ENCODE peak calls at places on chromosomes 3 and 15, in nine cellular contexts. One of them, this sample, is unnamed.

GRCh38 chr3:25906132-25906906 is 116.4 kb downstream of the OXSM start:
- DNase-seq in MCF 10A: no peak
- DNase-seq in fibroblast of lung: no peak
- DNase-seq in spleen: no peak
- DNase-seq in retinal pigment epithelial cell: no peak
- DNase-seq in neural crest cell: no peak
- DNase-seq in fibroblast of mammary gland: no peak
- DNase-seq in left lung: no peak
- DNase-seq in A549: no peak
- DNase-seq in this sample: no peak

GRCh38 chr3:69767571-69767970 is 28.3 kb downstream of the MITF start:
- DNase-seq in retinal pigment epithelial cell: no peak
- DNase-seq in fibroblast of lung: no peak
- DNase-seq in A549: no peak
- DNase-seq in MCF 10A: no peak
- DNase-seq in spleen: no peak
- DNase-seq in fibroblast of mammary gland: no peak
- DNase-seq in neural crest cell: no peak
- DNase-seq in left lung: no peak
- DNase-seq in this sample: no peak

GRCh38 chr3:54121404-54122045 is 827 bp upstream of the CACNA2D3 start:
- DNase-seq in MCF 10A: no peak
- DNase-seq in spleen: no peak
- DNase-seq in A549: no peak
- DNase-seq in fibroblast of mammary gland: no peak
- DNase-seq in retinal pigment epithelial cell: no peak
- DNase-seq in neural crest cell: peak
- DNase-seq in left lung: peak
- DNase-seq in fibroblast of lung: no peak
- DNase-seq in this sample: no peak

GRCh38 chr3:64063982-64064438 is 40.7 kb upstream of the PSMD6 start:
- DNase-seq in fibroblast of lung: no peak
- DNase-seq in MCF 10A: no peak
- DNase-seq in A549: no peak
- DNase-seq in retinal pigment epithelial cell: no peak
- DNase-seq in neural crest cell: no peak
- DNase-seq in left lung: no peak
- DNase-seq in fibroblast of mammary gland: no peak
- DNase-seq in spleen: no peak
- DNase-seq in this sample: no peak

GRCh38 chr3:34020761-34021635 is 222.6 kb downstream of the PDCD6IP start:
- DNase-seq in left lung: no peak
- DNase-seq in MCF 10A: no peak
- DNase-seq in fibroblast of mammary gland: no peak
- DNase-seq in spleen: no peak
- DNase-seq in fibroblast of lung: no peak
- DNase-seq in A549: no peak
- DNase-seq in retinal pigment epithelial cell: no peak
- DNase-seq in neural crest cell: no peak
- DNase-seq in this sample: no peak

GRCh38 chr3:68239542-68239941 is 585.1 kb upstream of the SUCLG2 start:
- DNase-seq in spleen: no peak
- DNase-seq in MCF 10A: no peak
- DNase-seq in A549: no peak
- DNase-seq in fibroblast of mammary gland: no peak
- DNase-seq in fibroblast of lung: no peak
- DNase-seq in neural crest cell: no peak
- DNase-seq in retinal pigment epithelial cell: no peak
- DNase-seq in left lung: no peak
- DNase-seq in this sample: no peak

GRCh38 chr3:16253601-16254000 is 11.1 kb downstream of the DPH3 start:
- DNase-seq in spleen: peak
- DNase-seq in fibroblast of lung: peak
- DNase-seq in fibroblast of mammary gland: peak
- DNase-seq in left lung: no peak
- DNase-seq in A549: no peak
- DNase-seq in MCF 10A: peak
- DNase-seq in neural crest cell: no peak
- DNase-seq in retinal pigment epithelial cell: no peak
- DNase-seq in this sample: peak

GRCh38 chr3:49723631-49724551 is at the start of gene GMPPB:
- DNase-seq in MCF 10A: peak
- DNase-seq in fibroblast of lung: peak
- DNase-seq in left lung: peak
- DNase-seq in neural crest cell: peak
- DNase-seq in retinal pigment epithelial cell: peak
- DNase-seq in spleen: peak
- DNase-seq in fibroblast of mammary gland: peak
- DNase-seq in A549: peak
- DNase-seq in this sample: peak

GRCh38 chr15:101093959-101094358 is 157.9 kb downstream of the CHSY1 start:
- DNase-seq in neural crest cell: no peak
- DNase-seq in left lung: no peak
- DNase-seq in spleen: no peak
- DNase-seq in fibroblast of mammary gland: no peak
- DNase-seq in retinal pigment epithelial cell: no peak
- DNase-seq in fibroblast of lung: no peak
- DNase-seq in MCF 10A: no peak
- DNase-seq in A549: no peak
- DNase-seq in this sample: no peak

GRCh38 chr15:33293619-33294309 is 17.0 kb upstream of the RYR3 start:
- DNase-seq in neural crest cell: no peak
- DNase-seq in left lung: no peak
- DNase-seq in MCF 10A: no peak
- DNase-seq in fibroblast of mammary gland: peak
- DNase-seq in spleen: no peak
- DNase-seq in fibroblast of lung: peak
- DNase-seq in A549: no peak
- DNase-seq in retinal pigment epithelial cell: no peak
- DNase-seq in this sample: no peak

GRCh38 chr15:73873889-73874511 is 636 bp downstream of the TBC1D21 start:
- DNase-seq in fibroblast of mammary gland: peak
- DNase-seq in retinal pigment epithelial cell: peak
- DNase-seq in neural crest cell: peak
- DNase-seq in left lung: no peak
- DNase-seq in A549: peak
- DNase-seq in fibroblast of lung: peak
- DNase-seq in MCF 10A: peak
- DNase-seq in spleen: no peak
- DNase-seq in this sample: no peak

GRCh38 chr3:48411606-48412374 is 18.1 kb downstream of the PLXNB1 start:
- DNase-seq in fibroblast of lung: no peak
- DNase-seq in retinal pigment epithelial cell: no peak
- DNase-seq in spleen: peak
- DNase-seq in neural crest cell: no peak
- DNase-seq in left lung: no peak
- DNase-seq in MCF 10A: no peak
- DNase-seq in fibroblast of mammary gland: no peak
- DNase-seq in A549: no peak
- DNase-seq in this sample: peak

GRCh38 chr3:136343446-136343845 is 93.3 kb downstream of the PCCB start:
- DNase-seq in fibroblast of lung: no peak
- DNase-seq in fibroblast of mammary gland: no peak
- DNase-seq in MCF 10A: no peak
- DNase-seq in neural crest cell: no peak
- DNase-seq in A549: no peak
- DNase-seq in retinal pigment epithelial cell: no peak
- DNase-seq in spleen: no peak
- DNase-seq in left lung: no peak
- DNase-seq in this sample: no peak

GRCh38 chr3:179071161-179071568 is 444 bp downstream of the ZMAT3 start:
- DNase-seq in fibroblast of mammary gland: peak
- DNase-seq in A549: peak
- DNase-seq in fibroblast of lung: peak
- DNase-seq in left lung: no peak
- DNase-seq in neural crest cell: no peak
- DNase-seq in retinal pigment epithelial cell: no peak
- DNase-seq in spleen: no peak
- DNase-seq in MCF 10A: peak
- DNase-seq in this sample: no peak

GRCh38 chr3:16124636-16125035 is 49.8 kb upstream of the GALNT15 start:
- DNase-seq in retinal pigment epithelial cell: no peak
- DNase-seq in A549: no peak
- DNase-seq in spleen: no peak
- DNase-seq in MCF 10A: peak
- DNase-seq in left lung: no peak
- DNase-seq in neural crest cell: no peak
- DNase-seq in fibroblast of mammary gland: peak
- DNase-seq in fibroblast of lung: peak
- DNase-seq in this sample: no peak

GRCh38 chr3:197343656-197344408 is 45.4 kb upstream of the DLG1 start:
- DNase-seq in fibroblast of mammary gland: no peak
- DNase-seq in retinal pigment epithelial cell: no peak
- DNase-seq in A549: no peak
- DNase-seq in MCF 10A: no peak
- DNase-seq in neural crest cell: no peak
- DNase-seq in spleen: peak
- DNase-seq in left lung: no peak
- DNase-seq in fibroblast of lung: no peak
- DNase-seq in this sample: no peak

GRCh38 chr3:15204005-15204404 is 2.0 kb upstream of the CAPN7 start:
- DNase-seq in spleen: no peak
- DNase-seq in MCF 10A: no peak
- DNase-seq in left lung: no peak
- DNase-seq in neural crest cell: no peak
- DNase-seq in fibroblast of mammary gland: peak
- DNase-seq in A549: no peak
- DNase-seq in fibroblast of lung: no peak
- DNase-seq in retinal pigment epithelial cell: no peak
- DNase-seq in this sample: no peak

GRCh38 chr3:184813357-184813756 is 1.4 kb downstream of the VPS8 start:
- DNase-seq in spleen: no peak
- DNase-seq in fibroblast of lung: no peak
- DNase-seq in fibroblast of mammary gland: no peak
- DNase-seq in retinal pigment epithelial cell: no peak
- DNase-seq in neural crest cell: no peak
- DNase-seq in A549: no peak
- DNase-seq in left lung: no peak
- DNase-seq in MCF 10A: no peak
- DNase-seq in this sample: no peak
- TF ChIP-seq CTCF in spleen: no peak
- TF ChIP-seq CTCF in fibroblast of lung: no peak
- TF ChIP-seq CTCF in fibroblast of mammary gland: no peak
- TF ChIP-seq CTCF in retinal pigment epithelial cell: no peak
- TF ChIP-seq CTCF in neural crest cell: no peak
- TF ChIP-seq CTCF in A549: no peak
- TF ChIP-seq CTCF in left lung: no peak
- TF ChIP-seq CTCF in MCF 10A: no peak
- TF ChIP-seq CTCF in this sample: no peak

DNA sequence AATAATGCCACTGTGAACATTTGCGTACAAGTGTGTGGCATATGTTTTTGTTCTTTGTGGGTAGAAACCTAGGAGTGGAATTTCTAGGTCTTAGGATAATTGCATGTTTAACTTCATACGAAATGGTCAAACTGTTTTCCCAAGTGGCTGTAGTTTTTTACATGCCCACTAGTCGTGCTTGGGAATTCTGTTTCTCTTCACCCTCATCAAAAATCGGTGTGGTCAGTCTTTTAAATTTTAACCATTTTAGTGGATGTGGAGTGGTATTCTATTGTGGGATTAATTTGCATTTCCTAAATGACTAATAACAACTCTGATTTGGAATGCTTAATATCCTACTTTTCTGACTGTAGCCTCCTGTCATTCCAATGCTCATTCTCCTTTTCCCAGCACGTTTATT is 27.6 kb downstream of the ZFAND6 start:
- DNase-seq in MCF 10A: no peak
- DNase-seq in fibroblast of lung: no peak
- DNase-seq in A549: no peak
- DNase-seq in neural crest cell: no peak
- DNase-seq in spleen: no peak
- DNase-seq in fibroblast of mammary gland: no peak
- DNase-seq in left lung: no peak
- DNase-seq in retinal pigment epithelial cell: no peak
- DNase-seq in this sample: no peak
- TF ChIP-seq CTCF in MCF 10A: no peak
- TF ChIP-seq CTCF in fibroblast of lung: peak
- TF ChIP-seq CTCF in A549: peak
- TF ChIP-seq CTCF in neural crest cell: peak
- TF ChIP-seq CTCF in spleen: no peak
- TF ChIP-seq CTCF in fibroblast of mammary gland: peak
- TF ChIP-seq CTCF in left lung: no peak
- TF ChIP-seq CTCF in retinal pigment epithelial cell: peak
- TF ChIP-seq CTCF in this sample: no peak

GRCh38 chr15:67385971-67386370 is 131.4 kb downstream of the IQCH start:
- DNase-seq in MCF 10A: peak
- DNase-seq in retinal pigment epithelial cell: no peak
- DNase-seq in A549: no peak
- DNase-seq in fibroblast of mammary gland: no peak
- DNase-seq in spleen: no peak
- DNase-seq in fibroblast of lung: peak
- DNase-seq in neural crest cell: no peak
- DNase-seq in left lung: no peak
- DNase-seq in this sample: no peak
- TF ChIP-seq CTCF in MCF 10A: peak
- TF ChIP-seq CTCF in retinal pigment epithelial cell: peak
- TF ChIP-seq CTCF in A549: peak
- TF ChIP-seq CTCF in fibroblast of mammary gland: peak
- TF ChIP-seq CTCF in spleen: no peak
- TF ChIP-seq CTCF in fibroblast of lung: no peak
- TF ChIP-seq CTCF in neural crest cell: peak
- TF ChIP-seq CTCF in left lung: no peak
- TF ChIP-seq CTCF in this sample: no peak

GRCh38 chr3:119883461-119884160 is 101.7 kb downstream of the NR1I2 start:
- DNase-seq in MCF 10A: no peak
- DNase-seq in retinal pigment epithelial cell: no peak
- DNase-seq in A549: no peak
- DNase-seq in fibroblast of mammary gland: no peak
- DNase-seq in left lung: no peak
- DNase-seq in spleen: no peak
- DNase-seq in neural crest cell: no peak
- DNase-seq in fibroblast of lung: no peak
- DNase-seq in this sample: no peak
- TF ChIP-seq CTCF in MCF 10A: no peak
- TF ChIP-seq CTCF in retinal pigment epithelial cell: no peak
- TF ChIP-seq CTCF in A549: peak
- TF ChIP-seq CTCF in fibroblast of mammary gland: no peak
- TF ChIP-seq CTCF in left lung: no peak
- TF ChIP-seq CTCF in spleen: no peak
- TF ChIP-seq CTCF in neural crest cell: peak
- TF ChIP-seq CTCF in fibroblast of lung: no peak
- TF ChIP-seq CTCF in this sample: no peak

GRCh38 chr15:80915462-80915861 is 74.2 kb downstream of the MESD start:
- DNase-seq in left lung: no peak
- DNase-seq in fibroblast of mammary gland: no peak
- DNase-seq in spleen: no peak
- DNase-seq in neural crest cell: no peak
- DNase-seq in MCF 10A: no peak
- DNase-seq in retinal pigment epithelial cell: no peak
- DNase-seq in fibroblast of lung: no peak
- DNase-seq in A549: no peak
- DNase-seq in this sample: no peak
- TF ChIP-seq CTCF in left lung: no peak
- TF ChIP-seq CTCF in fibroblast of mammary gland: no peak
- TF ChIP-seq CTCF in spleen: no peak
- TF ChIP-seq CTCF in neural crest cell: no peak
- TF ChIP-seq CTCF in MCF 10A: no peak
- TF ChIP-seq CTCF in retinal pigment epithelial cell: no peak
- TF ChIP-seq CTCF in fibroblast of lung: no peak
- TF ChIP-seq CTCF in A549: no peak
- TF ChIP-seq CTCF in this sample: no peak